ENCODE peak calls at places on chromosome 16, in four cellular contexts. One of them, this sample, is unnamed.

GRCh38 chr16:31270795-31271194 is 11.0 kb downstream of the ITGAM start:
- DNase-seq in HepG2: no peak
- DNase-seq in GM12878: no peak
- DNase-seq in K562: no peak
- DNase-seq in this sample: no peak

GRCh38 chr16:29686740-29687327 is 7.9 kb downstream of the QPRT start:
- DNase-seq in HepG2: no peak
- DNase-seq in GM12878: no peak
- DNase-seq in K562: no peak
- DNase-seq in this sample: no peak

GRCh38 chr16:1920727-1921155 is 2.5 kb upstream of the HS3ST6 start:
- DNase-seq in HepG2: no peak
- DNase-seq in GM12878: no peak
- DNase-seq in K562: peak; percentile 76
- DNase-seq in this sample: peak; percentile 88

GRCh38 chr16:76942089-76942488 is 248.9 kb upstream of the MON1B start:
- DNase-seq in HepG2: no peak
- DNase-seq in GM12878: no peak
- DNase-seq in K562: no peak
- DNase-seq in this sample: no peak

GRCh38 chr16:78729687-78730086 is 630.2 kb downstream of the WWOX start:
- DNase-seq in HepG2: peak; percentile 82
- DNase-seq in GM12878: peak; percentile 23
- DNase-seq in K562: no peak
- DNase-seq in this sample: no peak

GRCh38 chr16:77213542-77214108 is 14.4 kb downstream of the SYCE1L start:
- DNase-seq in HepG2: peak; percentile 46
- DNase-seq in GM12878: no peak
- DNase-seq in K562: no peak
- DNase-seq in this sample: no peak

GRCh38 chr16:54462151-54462651 is 175.6 kb upstream of the IRX3 start:
- DNase-seq in HepG2: no peak
- DNase-seq in GM12878: no peak
- DNase-seq in K562: no peak
- DNase-seq in this sample: no peak

GRCh38 chr16:1615761-1616160 is 3.6 kb downstream of the CRAMP1 start:
- DNase-seq in HepG2: no peak
- DNase-seq in GM12878: no peak
- DNase-seq in K562: no peak
- DNase-seq in this sample: no peak

GRCh38 chr16:24729967-24730815 is 740 bp downstream of the TNRC6A start:
- DNase-seq in HepG2: no peak
- DNase-seq in GM12878: no peak
- DNase-seq in K562: peak; percentile 65
- DNase-seq in this sample: peak; percentile 56

GRCh38 chr16:67105881-67106280 is 3.9 kb upstream of the PHAF1 start:
- DNase-seq in HepG2: no peak
- DNase-seq in GM12878: no peak
- DNase-seq in K562: no peak
- DNase-seq in this sample: no peak

GRCh38 chr16:4634768-4635167 is 10.1 kb downstream of the MGRN1 start:
- DNase-seq in HepG2: no peak
- DNase-seq in GM12878: no peak
- DNase-seq in K562: no peak
- DNase-seq in this sample: no peak

GRCh38 chr16:2190659-2191445 is 5.6 kb downstream of the CASKIN1 start:
- DNase-seq in HepG2: peak; percentile 35
- DNase-seq in GM12878: no peak
- DNase-seq in K562: no peak
- DNase-seq in this sample: no peak

GRCh38 chr16:72105978-72106377 is 12.3 kb downstream of the DHX38 start:
- DNase-seq in HepG2: no peak
- DNase-seq in GM12878: no peak
- DNase-seq in K562: no peak
- DNase-seq in this sample: no peak

GRCh38 chr16:86281435-86281834 is 228.9 kb upstream of the FOXF1 start:
- DNase-seq in HepG2: no peak
- DNase-seq in GM12878: no peak
- DNase-seq in K562: no peak
- DNase-seq in this sample: no peak

GRCh38 chr16:19563377-19563776 is 7.9 kb downstream of the VPS35L start:
- DNase-seq in HepG2: no peak
- DNase-seq in GM12878: no peak
- DNase-seq in K562: no peak
- DNase-seq in this sample: no peak

GRCh38 chr16:67668495-67669157 is 2.0 kb downstream of the C16orf86 start:
- DNase-seq in HepG2: no peak
- DNase-seq in GM12878: no peak
- DNase-seq in K562: peak; percentile 68
- DNase-seq in this sample: no peak

GRCh38 chr16:12513791-12514175 is 289.9 kb downstream of the CPPED1 start:
- DNase-seq in HepG2: no peak
- DNase-seq in GM12878: no peak
- DNase-seq in K562: no peak
- DNase-seq in this sample: no peak

GRCh38 chr16:85856585-85856984 is 42.4 kb upstream of the IRF8 start:
- DNase-seq in HepG2: no peak
- DNase-seq in GM12878: no peak
- DNase-seq in K562: no peak
- DNase-seq in this sample: no peak

GRCh38 chr16:74601131-74601871 is 5.6 kb downstream of the GLG1 start:
- DNase-seq in HepG2: no peak
- DNase-seq in GM12878: no peak
- DNase-seq in K562: no peak
- DNase-seq in this sample: no peak

GRCh38 chr16:46673320-46674013 is 15.5 kb downstream of the VPS35 start:
- DNase-seq in HepG2: peak; percentile 79
- DNase-seq in GM12878: peak; percentile 27
- DNase-seq in K562: peak; percentile 76
- DNase-seq in this sample: peak; percentile 82

GRCh38 chr16:5633845-5634440 is 536.3 kb upstream of the EEF2KMT start:
- DNase-seq in HepG2: peak; percentile 34
- DNase-seq in GM12878: no peak
- DNase-seq in K562: peak; percentile 35
- DNase-seq in this sample: peak; percentile 51

GRCh38 chr16:83817022-83817421 is 9.2 kb downstream of the HSBP1 start:
- DNase-seq in HepG2: no peak
- DNase-seq in GM12878: no peak
- DNase-seq in K562: no peak
- DNase-seq in this sample: no peak

GRCh38 chr16:30084816-30085159 is 6.9 kb downstream of the TBX6 start:
- DNase-seq in HepG2: no peak
- DNase-seq in GM12878: no peak
- DNase-seq in K562: no peak
- DNase-seq in this sample: no peak

GRCh38 chr16:4915226-4915761 is 21.7 kb downstream of the PPL start:
- DNase-seq in HepG2: peak; percentile 31
- DNase-seq in GM12878: no peak
- DNase-seq in K562: no peak
- DNase-seq in this sample: no peak

GRCh38 chr16:84874004-84874435 is 54.2 kb downstream of the CRISPLD2 start:
- DNase-seq in HepG2: no peak
- DNase-seq in GM12878: no peak
- DNase-seq in K562: no peak
- DNase-seq in this sample: no peak

GRCh38 chr16:79691001-79691400 is 90.5 kb upstream of the MAF start:
- DNase-seq in HepG2: no peak
- DNase-seq in GM12878: no peak
- DNase-seq in K562: no peak
- DNase-seq in this sample: no peak

GRCh38 chr16:10314811-10315210 is 71.0 kb upstream of the ATF7IP2 start:
- DNase-seq in HepG2: peak; percentile 65
- DNase-seq in GM12878: no peak
- DNase-seq in K562: no peak
- DNase-seq in this sample: no peak

GRCh38 chr16:11603331-11603750 is 16.6 kb upstream of the LITAF start:
- DNase-seq in HepG2: no peak
- DNase-seq in GM12878: no peak
- DNase-seq in K562: no peak
- DNase-seq in this sample: no peak

DNA sequence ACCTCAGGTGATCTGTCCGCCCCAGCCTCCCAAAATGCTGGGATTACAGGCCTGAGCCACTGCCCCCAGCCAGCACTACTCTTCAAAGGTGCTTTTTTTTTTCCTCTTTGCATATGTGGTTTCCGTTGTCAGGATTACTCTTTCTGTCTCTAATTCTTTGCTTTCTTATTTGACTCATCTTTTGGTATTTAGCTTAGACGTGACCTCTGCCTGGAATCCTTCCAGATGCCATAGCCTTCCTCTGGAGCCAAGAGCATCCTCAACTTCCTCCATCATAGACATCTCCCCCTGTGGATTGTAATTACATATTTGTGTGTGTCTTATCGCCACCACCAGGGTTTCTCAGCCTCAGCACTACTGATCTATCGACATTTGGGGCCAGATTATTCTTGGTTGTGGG is 84.4 kb upstream of the XYLT1 start:
- DNase-seq in HepG2: no peak
- DNase-seq in GM12878: no peak
- DNase-seq in K562: no peak
- DNase-seq in this sample: no peak
- TF ChIP-seq FOXK2 in HepG2: no peak
- TF ChIP-seq FOXK2 in GM12878: no peak
- TF ChIP-seq FOXK2 in K562: no peak
- TF ChIP-seq FOXK2 in this sample: no peak

GRCh38 chr16:87435399-87436224 is 43.5 kb downstream of the MAP1LC3B start:
- DNase-seq in HepG2: no peak
- DNase-seq in GM12878: no peak
- DNase-seq in K562: no peak
- DNase-seq in this sample: no peak

GRCh38 chr16:87438611-87438985 is 46.5 kb downstream of the MAP1LC3B start:
- DNase-seq in HepG2: no peak
- DNase-seq in GM12878: no peak
- DNase-seq in K562: no peak
- DNase-seq in this sample: no peak

GRCh38 chr16:87437327-87437726 is 45.2 kb downstream of the MAP1LC3B start:
- DNase-seq in HepG2: no peak
- DNase-seq in GM12878: no peak
- DNase-seq in K562: no peak
- DNase-seq in this sample: no peak

GRCh38 chr16:87437911-87438610 is 45.9 kb downstream of the MAP1LC3B start:
- DNase-seq in HepG2: no peak
- DNase-seq in GM12878: no peak
- DNase-seq in K562: no peak
- DNase-seq in this sample: no peak

GRCh38 chr16:87436225-87437172 is 44.4 kb downstream of the MAP1LC3B start:
- DNase-seq in HepG2: no peak
- DNase-seq in GM12878: no peak
- DNase-seq in K562: no peak
- DNase-seq in this sample: no peak
- TF ChIP-seq TARDBP in HepG2: no peak
- TF ChIP-seq TARDBP in GM12878: no peak
- TF ChIP-seq TARDBP in K562: no peak
- TF ChIP-seq TARDBP in this sample: no peak

DNA sequence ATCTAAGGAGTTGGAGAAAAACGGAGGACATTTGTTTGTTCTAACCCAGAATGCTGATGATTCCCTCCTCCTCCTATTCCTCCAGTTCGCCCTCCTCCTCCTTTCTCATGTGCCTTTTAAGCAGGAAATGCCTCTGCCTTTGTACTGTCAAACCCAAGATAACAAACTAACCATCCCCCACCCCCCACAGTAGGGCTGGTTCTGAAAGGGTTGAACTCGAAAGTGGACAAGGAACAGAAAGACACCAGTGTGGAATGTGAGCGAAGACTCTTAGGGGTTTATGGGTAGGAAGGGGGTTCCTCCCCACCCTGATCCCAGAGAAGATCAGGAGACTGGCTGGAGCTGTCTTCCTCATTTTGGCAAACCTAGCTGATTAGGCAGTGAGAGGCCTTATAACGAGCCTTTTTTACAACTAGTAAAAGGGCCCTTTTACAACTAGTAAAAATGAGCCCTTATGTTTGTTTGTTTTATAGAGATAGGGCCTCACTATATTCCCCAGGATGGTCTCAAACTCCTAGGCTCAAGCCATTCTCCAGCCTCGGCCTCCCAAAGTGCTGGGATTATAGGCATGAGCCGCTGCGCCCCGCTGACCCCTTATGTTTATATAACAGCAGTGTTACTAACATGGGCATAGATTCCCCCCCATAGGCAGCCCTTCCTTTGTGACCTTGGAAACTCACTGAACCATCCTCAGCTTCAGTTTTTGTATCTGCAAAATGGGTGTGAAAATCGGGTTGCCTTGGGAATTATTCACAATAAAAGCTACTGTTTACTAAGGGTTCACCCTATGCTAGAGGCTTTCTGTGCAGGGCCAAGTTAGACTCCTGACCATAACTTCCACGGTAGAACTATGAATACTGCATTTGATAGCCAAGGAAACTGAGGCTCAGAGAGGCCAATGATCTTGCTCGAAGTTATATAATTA is 1.1 kb downstream of the CHD9 start:
- DNase-seq in HepG2: peak; percentile 70
- DNase-seq in GM12878: no peak
- DNase-seq in K562: peak; percentile 59
- DNase-seq in this sample: no peak
- TF ChIP-seq BHLHE40 in HepG2: no peak
- TF ChIP-seq BHLHE40 in GM12878: no peak
- TF ChIP-seq BHLHE40 in K562: peak; percentile 45
- TF ChIP-seq BHLHE40 in this sample: no peak

GRCh38 chr16:7344806-7345416 is 12.3 kb downstream of the RBFOX1 start:
- DNase-seq in HepG2: no peak
- DNase-seq in GM12878: no peak
- DNase-seq in K562: no peak
- DNase-seq in this sample: no peak
- TF ChIP-seq FOXK2 in HepG2: no peak
- TF ChIP-seq FOXK2 in GM12878: no peak
- TF ChIP-seq FOXK2 in K562: no peak
- TF ChIP-seq FOXK2 in this sample: no peak

DNA sequence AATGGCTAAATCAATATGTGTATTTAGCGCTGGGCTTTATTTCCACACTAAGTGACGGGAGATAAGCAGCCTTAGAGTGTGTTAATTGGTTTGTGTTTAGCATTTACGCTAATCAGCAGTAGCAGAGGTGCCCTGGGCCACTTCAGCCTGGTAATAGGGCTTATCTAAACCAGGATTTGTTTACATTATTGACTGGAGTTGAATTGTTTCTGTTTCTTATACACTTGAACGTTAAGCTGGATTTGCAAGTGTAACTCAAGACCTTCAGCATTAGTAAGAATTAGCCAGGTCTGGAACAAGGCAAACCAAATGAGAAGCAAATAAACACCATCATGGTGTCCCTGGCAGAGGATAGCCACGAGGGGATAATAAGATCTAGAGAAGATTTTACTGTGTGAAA is 313.6 kb downstream of the HS3ST4 start:
- DNase-seq in HepG2: no peak
- DNase-seq in GM12878: no peak
- DNase-seq in K562: no peak
- DNase-seq in this sample: no peak
- TF ChIP-seq TARDBP in HepG2: no peak
- TF ChIP-seq TARDBP in GM12878: no peak
- TF ChIP-seq TARDBP in K562: no peak
- TF ChIP-seq TARDBP in this sample: no peak

This sample was measured in HEK293T.